ENCODE peak calls at places on chromosomes 7 and 10, in five cellular contexts. One of them, this sample, is unnamed.

GRCh38 chr10:73968101-73968515 is 29.8 kb upstream of the VCL start:
- DNase-seq in C1 segment of cervical spinal cord: no peak
- DNase-seq in EL: peak
- DNase-seq in naive thymus-derived CD8-positive, alpha-beta T cell: no peak
- DNase-seq in anterior cingulate cortex: no peak
- DNase-seq in this sample: no peak

GRCh38 chr7:69245646-69246045 is 352.6 kb upstream of the AUTS2 start:
- DNase-seq in C1 segment of cervical spinal cord: no peak
- DNase-seq in EL: no peak
- DNase-seq in naive thymus-derived CD8-positive, alpha-beta T cell: no peak
- DNase-seq in anterior cingulate cortex: peak
- DNase-seq in this sample: no peak

GRCh38 chr10:132550366-132551092 is 12.9 kb downstream of the INPP5A start:
- DNase-seq in C1 segment of cervical spinal cord: no peak
- DNase-seq in EL: no peak
- DNase-seq in naive thymus-derived CD8-positive, alpha-beta T cell: no peak
- DNase-seq in anterior cingulate cortex: no peak
- DNase-seq in this sample: no peak

GRCh38 chr7:105808703-105809590 is 67.5 kb downstream of the ATXN7L1 start:
- DNase-seq in C1 segment of cervical spinal cord: no peak
- DNase-seq in EL: peak
- DNase-seq in naive thymus-derived CD8-positive, alpha-beta T cell: peak
- DNase-seq in anterior cingulate cortex: no peak
- DNase-seq in this sample: no peak

GRCh38 chr7:27051451-27051850 is 44.3 kb downstream of the HOXA1 start:
- DNase-seq in C1 segment of cervical spinal cord: no peak
- DNase-seq in EL: no peak
- DNase-seq in naive thymus-derived CD8-positive, alpha-beta T cell: no peak
- DNase-seq in anterior cingulate cortex: no peak
- DNase-seq in this sample: no peak

GRCh38 chr7:36021367-36021766 is 131.7 kb upstream of the EEPD1 start:
- DNase-seq in C1 segment of cervical spinal cord: no peak
- DNase-seq in EL: peak
- DNase-seq in naive thymus-derived CD8-positive, alpha-beta T cell: no peak
- DNase-seq in anterior cingulate cortex: no peak
- DNase-seq in this sample: no peak

GRCh38 chr7:46383605-46384004 is 462.5 kb upstream of the IGFBP3 start:
- DNase-seq in C1 segment of cervical spinal cord: no peak
- DNase-seq in EL: peak
- DNase-seq in naive thymus-derived CD8-positive, alpha-beta T cell: no peak
- DNase-seq in anterior cingulate cortex: no peak
- DNase-seq in this sample: no peak

GRCh38 chr10:16310440-16310839 is 126.4 kb upstream of the PTER start:
- DNase-seq in C1 segment of cervical spinal cord: no peak
- DNase-seq in EL: no peak
- DNase-seq in naive thymus-derived CD8-positive, alpha-beta T cell: no peak
- DNase-seq in anterior cingulate cortex: no peak
- DNase-seq in this sample: no peak

GRCh38 chr10:73940634-73941221 is 29.8 kb downstream of the PLAU start:
- DNase-seq in C1 segment of cervical spinal cord: peak
- DNase-seq in EL: peak
- DNase-seq in naive thymus-derived CD8-positive, alpha-beta T cell: peak
- DNase-seq in anterior cingulate cortex: peak
- DNase-seq in this sample: peak

GRCh38 chr10:23037561-23037960 is 57.8 kb upstream of the MSRB2 start:
- DNase-seq in C1 segment of cervical spinal cord: peak
- DNase-seq in EL: no peak
- DNase-seq in naive thymus-derived CD8-positive, alpha-beta T cell: no peak
- DNase-seq in anterior cingulate cortex: peak
- DNase-seq in this sample: no peak

GRCh38 chr7:147419001-147419400 is 1171.6 kb upstream of the C7orf33 start:
- DNase-seq in C1 segment of cervical spinal cord: no peak
- DNase-seq in EL: no peak
- DNase-seq in naive thymus-derived CD8-positive, alpha-beta T cell: no peak
- DNase-seq in anterior cingulate cortex: no peak
- DNase-seq in this sample: no peak

GRCh38 chr7:30365626-30366025 is 81.2 kb downstream of the ZNRF2 start:
- DNase-seq in C1 segment of cervical spinal cord: no peak
- DNase-seq in EL: peak
- DNase-seq in naive thymus-derived CD8-positive, alpha-beta T cell: no peak
- DNase-seq in anterior cingulate cortex: no peak
- DNase-seq in this sample: no peak

GRCh38 chr10:62388328-62388727 is 14.2 kb downstream of the ZNF365 start:
- DNase-seq in C1 segment of cervical spinal cord: peak
- DNase-seq in EL: no peak
- DNase-seq in naive thymus-derived CD8-positive, alpha-beta T cell: no peak
- DNase-seq in anterior cingulate cortex: peak
- DNase-seq in this sample: no peak

GRCh38 chr7:54980521-54980920 is 38.3 kb upstream of the EGFR start:
- DNase-seq in C1 segment of cervical spinal cord: no peak
- DNase-seq in EL: no peak
- DNase-seq in naive thymus-derived CD8-positive, alpha-beta T cell: no peak
- DNase-seq in anterior cingulate cortex: no peak
- DNase-seq in this sample: no peak

GRCh38 chr10:99394761-99395386 is 35.5 kb downstream of the GOT1 start:
- DNase-seq in C1 segment of cervical spinal cord: no peak
- DNase-seq in EL: no peak
- DNase-seq in naive thymus-derived CD8-positive, alpha-beta T cell: no peak
- DNase-seq in anterior cingulate cortex: no peak
- DNase-seq in this sample: no peak

GRCh38 chr7:106583133-106583532 is 77.8 kb downstream of the CCDC71L start:
- DNase-seq in C1 segment of cervical spinal cord: no peak
- DNase-seq in EL: peak
- DNase-seq in naive thymus-derived CD8-positive, alpha-beta T cell: no peak
- DNase-seq in anterior cingulate cortex: no peak
- DNase-seq in this sample: no peak

GRCh38 chr10:87596351-87596750 is 63.3 kb upstream of the PAPSS2 start:
- DNase-seq in C1 segment of cervical spinal cord: no peak
- DNase-seq in EL: no peak
- DNase-seq in naive thymus-derived CD8-positive, alpha-beta T cell: no peak
- DNase-seq in anterior cingulate cortex: no peak
- DNase-seq in this sample: no peak

GRCh38 chr7:134690614-134691504 is 44.2 kb downstream of the BPGM start:
- DNase-seq in C1 segment of cervical spinal cord: peak
- DNase-seq in EL: peak
- DNase-seq in naive thymus-derived CD8-positive, alpha-beta T cell: no peak
- DNase-seq in anterior cingulate cortex: peak
- DNase-seq in this sample: no peak

GRCh38 chr10:79492256-79492655 is 20.1 kb upstream of the EIF5AL1 start:
- DNase-seq in C1 segment of cervical spinal cord: no peak
- DNase-seq in EL: no peak
- DNase-seq in naive thymus-derived CD8-positive, alpha-beta T cell: no peak
- DNase-seq in anterior cingulate cortex: no peak
- DNase-seq in this sample: no peak

GRCh38 chr7:80199072-80199471 is 64.4 kb downstream of the GNAI1 start:
- DNase-seq in C1 segment of cervical spinal cord: no peak
- DNase-seq in EL: no peak
- DNase-seq in naive thymus-derived CD8-positive, alpha-beta T cell: no peak
- DNase-seq in anterior cingulate cortex: no peak
- DNase-seq in this sample: no peak

GRCh38 chr7:44097064-44097932 is 6.8 kb upstream of the AEBP1 start:
- DNase-seq in C1 segment of cervical spinal cord: no peak
- DNase-seq in EL: no peak
- DNase-seq in naive thymus-derived CD8-positive, alpha-beta T cell: no peak
- DNase-seq in anterior cingulate cortex: no peak
- DNase-seq in this sample: no peak

GRCh38 chr10:131219955-131220489 is 91.5 kb downstream of the TCERG1L start:
- DNase-seq in C1 segment of cervical spinal cord: no peak
- DNase-seq in EL: no peak
- DNase-seq in naive thymus-derived CD8-positive, alpha-beta T cell: no peak
- DNase-seq in anterior cingulate cortex: no peak
- DNase-seq in this sample: no peak

GRCh38 chr10:43409385-43410109 is 561 bp upstream of the HNRNPF start:
- DNase-seq in C1 segment of cervical spinal cord: no peak
- DNase-seq in EL: peak
- DNase-seq in naive thymus-derived CD8-positive, alpha-beta T cell: peak
- DNase-seq in anterior cingulate cortex: peak
- DNase-seq in this sample: peak

GRCh38 chr10:11335167-11335652 is 276.2 kb downstream of the USP6NL start:
- DNase-seq in C1 segment of cervical spinal cord: no peak
- DNase-seq in EL: no peak
- DNase-seq in naive thymus-derived CD8-positive, alpha-beta T cell: no peak
- DNase-seq in anterior cingulate cortex: no peak
- DNase-seq in this sample: no peak

GRCh38 chr10:13400196-13400965 is 52.3 kb upstream of the SEPHS1 start:
- DNase-seq in C1 segment of cervical spinal cord: no peak
- DNase-seq in EL: no peak
- DNase-seq in naive thymus-derived CD8-positive, alpha-beta T cell: no peak
- DNase-seq in anterior cingulate cortex: no peak
- DNase-seq in this sample: no peak

GRCh38 chr7:131159961-131160361 is 167.7 kb upstream of the MKLN1 start:
- DNase-seq in C1 segment of cervical spinal cord: no peak
- DNase-seq in EL: peak
- DNase-seq in naive thymus-derived CD8-positive, alpha-beta T cell: no peak
- DNase-seq in anterior cingulate cortex: no peak
- DNase-seq in this sample: no peak

GRCh38 chr10:52523696-52524095 is 209.6 kb downstream of the DKK1 start:
- DNase-seq in C1 segment of cervical spinal cord: no peak
- DNase-seq in EL: no peak
- DNase-seq in naive thymus-derived CD8-positive, alpha-beta T cell: no peak
- DNase-seq in anterior cingulate cortex: no peak
- DNase-seq in this sample: no peak

GRCh38 chr10:78955206-78955605 is 113.6 kb upstream of the ZMIZ1 start:
- DNase-seq in C1 segment of cervical spinal cord: no peak
- DNase-seq in EL: no peak
- DNase-seq in naive thymus-derived CD8-positive, alpha-beta T cell: no peak
- DNase-seq in anterior cingulate cortex: no peak
- DNase-seq in this sample: no peak

GRCh38 chr10:13346912-13347234 is 1.2 kb downstream of the SEPHS1 start:
- DNase-seq in C1 segment of cervical spinal cord: no peak
- DNase-seq in EL: no peak
- DNase-seq in naive thymus-derived CD8-positive, alpha-beta T cell: no peak
- DNase-seq in anterior cingulate cortex: no peak
- DNase-seq in this sample: no peak

GRCh38 chr7:98034044-98035035 is 44.3 kb upstream of the OCM2 start:
- DNase-seq in C1 segment of cervical spinal cord: no peak
- DNase-seq in EL: no peak
- DNase-seq in naive thymus-derived CD8-positive, alpha-beta T cell: no peak
- DNase-seq in anterior cingulate cortex: peak
- DNase-seq in this sample: no peak

GRCh38 chr7:128671992-128672391 is at the start of gene GARIN1A:
- DNase-seq in C1 segment of cervical spinal cord: no peak
- DNase-seq in EL: no peak
- DNase-seq in naive thymus-derived CD8-positive, alpha-beta T cell: no peak
- DNase-seq in anterior cingulate cortex: no peak
- DNase-seq in this sample: no peak

GRCh38 chr10:69818676-69819239 is 17.1 kb downstream of the COL13A1 start:
- DNase-seq in C1 segment of cervical spinal cord: no peak
- DNase-seq in EL: peak
- DNase-seq in naive thymus-derived CD8-positive, alpha-beta T cell: no peak
- DNase-seq in anterior cingulate cortex: no peak
- DNase-seq in this sample: no peak

GRCh38 chr7:82481499-82482097 is 38.0 kb upstream of the CACNA2D1 start:
- DNase-seq in C1 segment of cervical spinal cord: no peak
- DNase-seq in EL: peak
- DNase-seq in naive thymus-derived CD8-positive, alpha-beta T cell: no peak
- DNase-seq in anterior cingulate cortex: no peak
- DNase-seq in this sample: no peak

GRCh38 chr7:124722292-124722691 is 43.3 kb downstream of the GPR37 start:
- DNase-seq in C1 segment of cervical spinal cord: no peak
- DNase-seq in EL: peak
- DNase-seq in naive thymus-derived CD8-positive, alpha-beta T cell: no peak
- DNase-seq in anterior cingulate cortex: no peak
- DNase-seq in this sample: no peak

GRCh38 chr10:43235070-43235900 is 31.6 kb downstream of the RASGEF1A start:
- DNase-seq in C1 segment of cervical spinal cord: no peak
- DNase-seq in EL: no peak
- DNase-seq in naive thymus-derived CD8-positive, alpha-beta T cell: no peak
- DNase-seq in anterior cingulate cortex: no peak
- DNase-seq in this sample: no peak